ENCODE peak calls at places on chromosomes 12 and 14, in five cellular contexts. C is foreskin fibroblast, F is spleen, Q is PC-3, D is heart left ventricle. E is an unnamed sample.

GRCh38 chr14:76576047-76576741 is 185.1 kb upstream of the VASH1 start:
- DNase-seq in C (peak), F (no peak), Q (no peak), D (no peak), E (peak)

GRCh38 chr14:89331398-89331797 is 85.6 kb downstream of the FOXN3 start:
- DNase-seq in C (no peak), F (no peak), Q (no peak), D (no peak), E (no peak)

GRCh38 chr12:3962661-3963483 is 89.7 kb upstream of the PARP11 start:
- DNase-seq in C (no peak), F (peak), Q (no peak), D (no peak), E (peak)

GRCh38 chr14:55609681-55610080 is 29.7 kb downstream of the KTN1 start:
- DNase-seq in C (peak), F (no peak), Q (peak), D (no peak), E (no peak)

GRCh38 chr12:121184984-121185894 is 24.7 kb upstream of the P2RX4 start:
- DNase-seq in C (no peak), F (no peak), Q (no peak), D (no peak), E (no peak)

GRCh38 chr12:103677341-103677740 is 90.3 kb downstream of the STAB2 start:
- DNase-seq in C (no peak), F (no peak), Q (peak), D (no peak), E (no peak)

GRCh38 chr12:14612895-14613294 is 45.2 kb upstream of the PLBD1 start:
- DNase-seq in C (no peak), F (no peak), Q (no peak), D (no peak), E (no peak)

GRCh38 chr12:90250766-90251165 is 542.1 kb upstream of the ATP2B1 start:
- DNase-seq in C (peak), F (no peak), Q (peak), D (peak), E (no peak)

GRCh38 chr12:118136559-118137003 is 657 bp downstream of the PEBP1 start:
- DNase-seq in C (peak), F (peak), Q (peak), D (peak), E (peak)

GRCh38 chr12:67256649-67257048 is 12.5 kb upstream of the CAND1 start:
- DNase-seq in C (no peak), F (no peak), Q (no peak), D (no peak), E (no peak)

GRCh38 chr12:45612044-45612794 is 117.3 kb upstream of the ARID2 start:
- DNase-seq in C (peak), F (no peak), Q (peak), D (no peak), E (peak)

GRCh38 chr14:100077441-100077840 is 12.2 kb downstream of the EVL start:
- DNase-seq in C (no peak), F (no peak), Q (no peak), D (no peak), E (no peak)

GRCh38 chr12:118972982-118973381 is 8.4 kb upstream of the SRRM4 start:
- DNase-seq in C (no peak), F (no peak), Q (no peak), D (no peak), E (no peak)

GRCh38 chr12:105386431-105386830 is 55.9 kb downstream of the C12orf75 start:
- DNase-seq in C (no peak), F (no peak), Q (no peak), D (no peak), E (no peak)

GRCh38 chr14:101817511-101818001 is 56.0 kb downstream of the PPP2R5C start:
- DNase-seq in C (no peak), F (no peak), Q (no peak), D (no peak), E (no peak)

GRCh38 chr12:125050446-125050845 is 14.8 kb upstream of the AACS start:
- DNase-seq in C (no peak), F (peak), Q (no peak), D (no peak), E (no peak)

GRCh38 chr14:91116913-91117588 is 3.2 kb downstream of the DGLUCY start:
- DNase-seq in C (no peak), F (no peak), Q (no peak), D (no peak), E (no peak)

GRCh38 chr14:68622856-68623255 is 170.0 kb downstream of the ZFP36L1 start:
- DNase-seq in C (no peak), F (no peak), Q (no peak), D (no peak), E (no peak)

GRCh38 chr14:23306412-23307145 is at the start of gene BCL2L2:
- DNase-seq in C (peak), F (peak), Q (peak), D (peak), E (peak)

GRCh38 chr12:7497661-7498060 is 5.9 kb downstream of the CD163 start:
- DNase-seq in C (peak), F (no peak), Q (no peak), D (no peak), E (no peak)

GRCh38 chr12:38998887-38999482 is 93.6 kb upstream of the CPNE8 start:
- DNase-seq in C (no peak), F (no peak), Q (no peak), D (no peak), E (no peak)

GRCh38 chr12:52184813-52185212 is 7.0 kb downstream of the KRT80 start:
- DNase-seq in C (no peak), F (no peak), Q (no peak), D (no peak), E (no peak)

GRCh38 chr12:67748761-67749075 is 100.2 kb downstream of the DYRK2 start:
- DNase-seq in C (peak), F (no peak), Q (peak), D (no peak), E (peak)

GRCh38 chr14:67618617-67619063 is 1.1 kb upstream of the ARG2 start:
- DNase-seq in C (peak), F (no peak), Q (peak), D (no peak), E (peak)

GRCh38 chr14:97539389-97539786 is 742.2 kb downstream of the VRK1 start:
- DNase-seq in C (no peak), F (no peak), Q (no peak), D (no peak), E (no peak)

GRCh38 chr12:27673285-27673684 is 23.0 kb upstream of the REP15 start:
- DNase-seq in C (no peak), F (no peak), Q (no peak), D (no peak), E (no peak)

GRCh38 chr12:22018860-22019259 is 27.2 kb upstream of the CMAS start:
- DNase-seq in C (peak), F (no peak), Q (peak), D (no peak), E (peak)

GRCh38 chr12:1848741-1849140 is 28.4 kb downstream of the LRTM2 start:
- DNase-seq in C (no peak), F (no peak), Q (no peak), D (no peak), E (no peak)

GRCh38 chr14:54221432-54221803 is 175.4 kb upstream of the CDKN3 start:
- DNase-seq in C (no peak), F (no peak), Q (no peak), D (no peak), E (no peak)

GRCh38 chr14:74904623-74905503 is 18.2 kb downstream of the RPS6KL1 start:
- DNase-seq in C (peak), F (no peak), Q (no peak), D (no peak), E (no peak)

GRCh38 chr12:131736807-131737484 is 26.1 kb downstream of the SFSWAP start:
- DNase-seq in C (peak), F (no peak), Q (peak), D (no peak), E (peak)

GRCh38 chr12:58873496-58873895 is 46.8 kb downstream of the LRIG3 start:
- DNase-seq in C (no peak), F (no peak), Q (no peak), D (no peak), E (no peak)

GRCh38 chr12:49201595-49202295 is 12.9 kb upstream of the TUBA1A start:
- DNase-seq in C (peak), F (no peak), Q (peak), D (no peak), E (peak)

GRCh38 chr12:131948166-131948712 is 1.5 kb upstream of the EP400 start:
- DNase-seq in C (no peak), F (no peak), Q (no peak), D (no peak), E (no peak)

GRCh38 chr12:11482955-11483354 is 87.6 kb upstream of the PRB2 start:
- DNase-seq in C (peak), F (no peak), Q (peak), D (no peak), E (peak)

GRCh38 chr14:49919825-49920224 is 26.9 kb downstream of the ARF6 start:
- DNase-seq in C (peak), F (no peak), Q (no peak), D (no peak), E (no peak)

GRCh38 chr12:80967565-80967964 is 29.8 kb upstream of the LIN7A start:
- DNase-seq in C (no peak), F (no peak), Q (no peak), D (no peak), E (no peak)

GRCh38 chr14:94598816-94599655 is 13.2 kb upstream of the SERPINA3 start:
- DNase-seq in C (peak), F (no peak), Q (peak), D (peak), E (peak)

GRCh38 chr12:88035271-88035906 is 6.2 kb upstream of the C12orf50 start:
- DNase-seq in C (peak), F (peak), Q (peak), D (peak), E (peak)

GRCh38 chr14:32381869-32382268 is 52.8 kb downstream of the AKAP6 start:
- DNase-seq in C (no peak), F (no peak), Q (peak), D (no peak), E (peak)

GRCh38 chr14:32383337-32384009 is 54.4 kb downstream of the AKAP6 start:
- DNase-seq in C (no peak), F (no peak), Q (no peak), D (no peak), E (peak)

GRCh38 chr14:32384464-32384863 is 55.4 kb downstream of the AKAP6 start:
- DNase-seq in C (no peak), F (no peak), Q (peak), D (no peak), E (peak)

GRCh38 chr14:32379447-32379846 is 50.3 kb downstream of the AKAP6 start:
- DNase-seq in C (no peak), F (no peak), Q (no peak), D (no peak), E (no peak)

DNA sequence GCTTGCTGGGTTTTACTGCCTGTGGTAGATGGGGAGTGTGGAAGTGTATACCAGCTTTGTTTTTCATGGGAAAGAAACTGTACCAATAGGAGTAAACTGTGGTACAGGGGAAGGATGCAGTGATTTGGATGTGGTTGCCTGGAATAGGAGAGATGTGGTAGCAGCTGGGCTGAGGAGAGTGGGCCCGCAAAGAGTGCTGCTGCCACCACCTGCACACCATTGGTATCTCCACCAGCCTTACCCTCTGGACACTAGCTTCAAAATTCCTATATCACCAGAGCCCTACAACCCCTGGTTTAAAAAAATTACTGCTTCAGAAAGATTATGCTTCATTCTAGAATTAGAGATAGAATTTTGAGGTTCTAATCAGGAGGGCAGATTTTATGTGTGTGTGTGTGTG is 53.6 kb downstream of the AKAP6 start:
- DNase-seq in C (peak), F (no peak), Q (peak), D (no peak), E (peak)
- TF ChIP-seq CTCF in C (peak), F (no peak), Q (peak), D (peak), E (peak)

GRCh38 chr14:105857223-105857815 is 330.9 kb downstream of the TMEM121 start:
- DNase-seq in C (no peak), F (peak), Q (no peak), D (peak), E (no peak)
- H3K4me3 ChIP-seq in C (no peak), F (no peak), Q (no peak), D (no peak), E (no peak)

DNA sequence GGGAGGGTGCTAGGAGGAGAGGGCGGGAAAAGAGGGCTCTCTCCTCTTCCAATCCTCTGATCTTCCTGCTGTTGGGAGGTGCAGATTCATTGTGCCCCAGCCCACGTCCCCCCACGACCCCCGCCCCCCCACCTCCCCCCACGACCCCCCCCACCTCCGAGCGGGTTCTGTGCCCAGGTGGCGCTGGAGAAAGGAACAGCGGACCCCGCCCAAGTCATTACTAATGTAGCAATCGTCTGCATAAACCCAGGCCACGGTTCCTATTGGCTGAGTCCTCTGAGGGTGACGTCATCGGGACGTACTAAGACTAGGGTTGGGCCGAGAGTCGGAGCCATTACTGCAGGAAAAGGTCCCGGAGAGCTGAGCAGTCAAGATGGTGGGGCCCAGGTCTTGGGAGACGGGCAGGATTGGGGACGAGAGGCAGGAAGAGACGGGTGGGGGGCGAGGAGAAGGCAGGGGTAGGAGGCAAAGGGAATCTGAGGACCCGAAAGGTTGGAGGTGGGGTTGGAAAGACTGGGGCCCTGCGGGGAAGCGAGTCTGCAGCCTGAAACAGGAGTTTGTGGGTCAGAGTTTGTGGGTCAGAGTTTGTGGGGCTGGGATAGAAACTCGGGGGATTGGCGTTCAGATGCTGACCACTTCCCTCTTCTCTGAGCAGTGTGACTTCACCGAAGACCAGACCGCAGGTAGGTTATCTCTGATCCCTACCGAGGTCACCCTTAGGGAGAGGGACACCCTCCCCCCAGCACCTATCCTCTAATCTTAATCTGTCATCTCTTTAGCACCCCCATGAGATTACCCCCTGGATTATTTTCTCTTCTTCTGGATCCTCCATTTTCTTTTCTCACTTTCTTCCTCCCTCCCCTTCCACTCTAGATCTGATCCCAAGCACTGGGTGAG is at the start of gene MYL6:
- DNase-seq in C (peak), F (peak), Q (peak), D (peak), E (peak)
- TF ChIP-seq CTCF in C (no peak), F (no peak), Q (no peak), D (no peak), E (no peak)

DNA sequence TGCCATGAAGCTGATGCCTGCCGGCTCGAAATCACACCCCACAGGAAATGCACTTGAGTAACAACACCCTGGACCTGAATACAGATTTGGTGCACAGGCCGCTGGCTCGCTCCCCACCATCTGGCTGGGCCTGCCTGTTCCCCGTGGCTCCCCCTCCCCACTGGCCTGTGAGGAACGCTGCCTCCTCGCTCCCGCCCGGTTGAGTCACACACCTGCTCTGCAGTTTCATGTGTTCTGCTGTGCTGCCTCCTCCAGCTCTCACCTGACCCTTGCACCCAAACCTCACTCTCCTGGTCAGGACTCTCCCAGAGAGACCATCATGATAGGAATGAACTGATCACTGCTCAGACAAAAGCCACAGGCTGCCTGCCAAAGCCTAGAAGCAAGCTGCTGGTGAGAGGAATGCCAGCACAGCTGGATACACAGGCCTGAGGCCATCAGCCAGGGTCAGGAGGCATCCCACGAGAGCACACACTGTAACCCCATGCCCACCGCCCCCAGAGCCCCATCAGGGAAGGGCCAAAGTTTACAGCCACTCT is 3.8 kb upstream of the SIVA1 start:
- DNase-seq in C (peak), F (peak), Q (peak), D (peak), E (peak)
- H3K4me3 ChIP-seq in C (no peak), F (no peak), Q (no peak), D (no peak), E (no peak)

GRCh38 chr12:108187831-108188230 is 58.7 kb downstream of the WSCD2 start:
- DNase-seq in C (no peak), F (no peak), Q (no peak), D (no peak), E (no peak)
- TF ChIP-seq CTCF in C (no peak), F (no peak), Q (no peak), D (no peak), E (no peak)

E was measured in bronchial epithelial cell.